ENCODE peak calls at places on chromosome 18, in eight cellular contexts. F is cardiac fibroblast, Z is BJ, K is HFFc6, W is GM23338, G is pancreas, X is astrocyte of the cerebellum, A is astrocyte of the spinal cord. R is an unnamed sample.

GRCh38 chr18:31603335-31603734 is 11.7 kb downstream of the TTR start:
- DNase-seq in Z (no peak), F (no peak), K (no peak), W (no peak), X (no peak), G (no peak), A (peak), R (no peak)

GRCh38 chr18:60493066-60493465 is 120.5 kb upstream of the MC4R start:
- DNase-seq in A (no peak), W (peak), G (no peak), F (no peak), X (no peak), K (no peak), Z (no peak), R (no peak)

GRCh38 chr18:23169683-23170082 is 34.4 kb downstream of the CABLES1 start:
- DNase-seq in G (no peak), K (no peak), W (peak), A (no peak), Z (no peak), X (no peak), F (no peak), R (no peak)

GRCh38 chr18:9094307-9095226 is 7.9 kb upstream of the NDUFV2 start:
- DNase-seq in W (no peak), F (peak), A (peak), K (peak), Z (peak), X (no peak), G (no peak), R (peak)

GRCh38 chr18:65091737-65092329 is 659.0 kb upstream of the CDH7 start:
- DNase-seq in W (peak), A (peak), K (no peak), F (peak), G (no peak), Z (no peak), X (peak), R (no peak)

GRCh38 chr18:56563568-56563967 is 74.8 kb downstream of the TXNL1 start:
- DNase-seq in A (no peak), G (no peak), F (no peak), Z (no peak), K (no peak), X (no peak), W (peak), R (no peak)

GRCh38 chr18:9413586-9413985 is 61.7 kb upstream of the RALBP1 start:
- DNase-seq in F (peak), K (peak), X (no peak), A (peak), W (no peak), Z (no peak), G (no peak), R (no peak)

GRCh38 chr18:56575819-56576663 is 62.4 kb downstream of the TXNL1 start:
- DNase-seq in X (peak), G (no peak), K (peak), F (peak), Z (peak), W (peak), A (peak), R (no peak)

GRCh38 chr18:26157326-26157725 is 23.7 kb downstream of the PSMA8 start:
- DNase-seq in W (no peak), X (no peak), K (no peak), Z (no peak), A (no peak), G (no peak), F (no peak), R (no peak)

GRCh38 chr18:39434223-39434622 is 1868.6 kb upstream of the CELF4 start:
- DNase-seq in W (no peak), G (no peak), X (no peak), F (peak), A (no peak), Z (no peak), K (no peak), R (no peak)

DNA sequence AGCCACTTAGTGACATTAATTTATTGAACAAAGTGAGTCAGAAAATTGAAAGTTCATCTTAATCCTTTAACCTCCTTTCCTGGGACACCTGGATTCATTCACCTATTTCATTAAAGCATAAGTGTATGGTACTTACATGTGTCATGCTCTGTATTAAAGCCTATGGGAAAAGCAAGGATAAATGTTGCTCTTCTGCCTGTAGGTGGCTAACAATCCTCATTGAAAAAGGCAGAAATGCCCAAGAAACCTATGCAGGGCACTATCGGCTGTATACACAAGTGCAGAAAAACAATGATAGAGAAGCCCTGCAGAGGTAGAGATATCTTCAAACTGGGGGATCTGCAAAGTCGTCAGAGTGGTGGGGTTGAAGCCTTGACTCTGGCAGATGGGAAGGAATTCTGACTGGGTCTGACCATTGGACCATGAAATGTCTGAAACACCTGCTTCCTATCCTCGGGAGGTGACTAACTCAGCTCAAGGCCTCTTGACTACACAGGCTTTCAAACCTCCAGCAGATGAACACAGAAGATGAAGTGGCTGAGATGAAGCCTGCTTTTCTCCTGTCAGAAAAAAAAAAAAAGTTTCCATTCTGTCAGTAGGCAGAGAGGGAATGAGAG is 83.1 kb downstream of the DCC start:
- DNase-seq in F (no peak), W (peak), X (no peak), A (no peak), K (no peak), Z (no peak), G (no peak), R (no peak)
- TF ChIP-seq CTCF in F (no peak), W (peak), X (no peak), A (peak), K (no peak), Z (no peak), G (no peak), R (no peak)

DNA sequence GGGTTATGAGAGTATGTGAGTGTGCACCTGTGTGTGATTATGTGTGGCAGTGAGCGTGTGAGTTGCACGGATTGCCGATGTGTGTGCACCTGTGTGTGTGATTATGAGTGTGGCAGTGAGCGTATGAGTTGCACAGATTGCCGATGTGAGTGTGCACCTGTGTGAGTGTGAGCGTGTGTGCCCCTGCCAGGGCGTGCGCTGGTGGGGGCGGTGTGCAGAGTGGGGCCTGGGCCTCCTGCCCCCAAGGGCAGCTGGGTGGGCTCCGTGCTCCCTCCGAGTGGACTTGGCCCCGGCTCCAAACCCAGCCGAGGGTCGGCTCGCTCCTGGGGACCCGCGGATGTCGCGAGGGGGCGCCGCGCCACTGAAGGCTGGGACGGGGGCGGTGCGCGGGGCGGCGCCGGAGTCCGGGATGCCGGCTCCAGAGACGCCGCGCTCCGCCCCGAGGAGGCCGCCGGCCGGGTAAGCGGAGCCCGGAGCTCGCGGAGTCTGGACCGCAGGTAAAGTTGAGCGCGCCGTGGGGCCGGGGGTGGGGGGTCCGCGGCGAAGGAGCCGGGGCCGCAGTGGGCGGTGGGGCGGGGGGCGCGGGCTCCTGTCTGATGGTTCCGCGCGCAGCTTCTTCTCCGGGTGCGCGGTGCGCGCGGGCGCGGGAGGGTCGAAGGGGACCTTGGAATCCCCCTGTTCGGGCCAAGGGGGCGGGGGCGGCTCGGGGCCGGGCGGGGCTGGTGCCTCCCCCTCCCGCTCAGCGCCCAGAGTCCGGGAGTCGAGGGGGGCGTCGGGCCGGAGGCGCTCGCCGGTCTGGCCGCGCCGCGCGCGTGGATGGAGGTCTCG is at the start of gene KCNG2:
- DNase-seq in Z (no peak), X (no peak), G (no peak), K (no peak), F (peak), A (no peak), W (peak), R (no peak)
- TF ChIP-seq CTCF in Z (peak), X (no peak), G (no peak), K (no peak), F (no peak), A (peak), W (peak), R (no peak)

GRCh38 chr18:3777719-3778118 is 327.7 kb downstream of the TGIF1 start:
- DNase-seq in G (no peak), X (no peak), K (no peak), Z (no peak), A (no peak), W (no peak), F (no peak), R (no peak)

GRCh38 chr18:3771121-3771971 is 321.4 kb downstream of the TGIF1 start:
- DNase-seq in F (peak), W (peak), G (peak), Z (peak), X (peak), A (peak), K (peak), R (peak)

GRCh38 chr18:3775996-3776395 is 326.0 kb downstream of the TGIF1 start:
- DNase-seq in G (no peak), Z (no peak), K (no peak), F (no peak), A (no peak), X (no peak), W (no peak), R (no peak)

GRCh38 chr18:3773303-3773702 is 323.3 kb downstream of the TGIF1 start:
- DNase-seq in K (no peak), A (no peak), Z (no peak), W (no peak), F (no peak), G (no peak), X (no peak), R (no peak)
- TF ChIP-seq CTCF in K (peak), A (no peak), Z (peak), W (no peak), F (peak), G (peak), X (no peak), R (no peak)

GRCh38 chr18:7926526-7926925 is 359.4 kb downstream of the PTPRM start:
- DNase-seq in Z (no peak), X (no peak), G (peak), F (no peak), A (no peak), K (no peak), W (peak), R (no peak)
- TF ChIP-seq CTCF in Z (no peak), X (no peak), G (peak), F (no peak), A (peak), K (peak), W (peak), R (no peak)

DNA sequence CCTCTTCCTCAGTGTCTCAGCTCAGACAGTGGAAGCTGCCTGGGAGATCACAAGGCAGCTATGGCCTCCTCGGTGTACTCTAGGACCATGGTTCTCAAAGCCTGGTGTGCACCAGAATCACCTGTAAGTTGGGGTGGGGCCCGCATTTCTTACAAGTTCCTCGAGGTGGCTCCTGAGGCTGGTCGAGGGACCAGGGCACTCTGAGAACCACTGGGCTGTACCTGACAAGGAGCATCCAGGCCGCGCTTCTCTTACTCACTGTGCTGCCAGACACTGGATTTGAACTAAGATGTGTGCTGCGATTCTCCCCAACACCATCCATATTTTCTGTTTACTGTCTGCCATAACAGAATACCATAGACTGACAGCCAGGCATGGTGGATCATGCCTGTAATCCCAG is 59.5 kb downstream of the DIPK1C start:
- DNase-seq in Z (no peak), X (no peak), F (no peak), K (no peak), A (no peak), W (no peak), G (no peak), R (no peak)
- TF ChIP-seq CTCF in Z (no peak), X (no peak), F (no peak), K (no peak), A (no peak), W (peak), G (no peak), R (no peak)

R was measured in AG09319.